ENCODE peak calls at places on chromosomes 1 and 21, in seven cellular contexts. One of them, this sample, is unnamed.

GRCh38 chr1:41361495-41362356 is 492 bp downstream of the FOXO6 start:
- DNase-seq in colonic mucosa: peak; percentile 34
- DNase-seq in K562: peak; percentile 69
- DNase-seq in endothelial cell of umbilical vein: peak; percentile 14
- DNase-seq in brain microvascular endothelial cell: no peak
- DNase-seq in heart right ventricle: no peak
- DNase-seq in B cell: no peak
- DNase-seq in this sample: no peak

GRCh38 chr1:72051538-72051937 is 230.8 kb downstream of the NEGR1 start:
- DNase-seq in endothelial cell of umbilical vein: peak; percentile 6
- DNase-seq in brain microvascular endothelial cell: no peak
- DNase-seq in heart right ventricle: no peak
- DNase-seq in K562: no peak
- DNase-seq in B cell: no peak
- DNase-seq in colonic mucosa: no peak
- DNase-seq in this sample: no peak

GRCh38 chr1:116514708-116515525 is 55.9 kb downstream of the CD58 start:
- DNase-seq in heart right ventricle: no peak
- DNase-seq in brain microvascular endothelial cell: no peak
- DNase-seq in colonic mucosa: no peak
- DNase-seq in endothelial cell of umbilical vein: no peak
- DNase-seq in B cell: peak; percentile 61
- DNase-seq in K562: no peak
- DNase-seq in this sample: no peak

GRCh38 chr1:2322593-2323295 is 68.6 kb downstream of the MORN1 start:
- DNase-seq in B cell: no peak
- DNase-seq in endothelial cell of umbilical vein: no peak
- DNase-seq in K562: no peak
- DNase-seq in brain microvascular endothelial cell: no peak
- DNase-seq in colonic mucosa: no peak
- DNase-seq in heart right ventricle: no peak
- DNase-seq in this sample: no peak

GRCh38 chr1:6345009-6345408 is 48.6 kb downstream of the ACOT7 start:
- DNase-seq in heart right ventricle: no peak
- DNase-seq in K562: no peak
- DNase-seq in B cell: no peak
- DNase-seq in colonic mucosa: no peak
- DNase-seq in brain microvascular endothelial cell: no peak
- DNase-seq in endothelial cell of umbilical vein: no peak
- DNase-seq in this sample: no peak

GRCh38 chr1:226821719-226822085 is 48.7 kb upstream of the PSEN2 start:
- DNase-seq in K562: no peak
- DNase-seq in brain microvascular endothelial cell: no peak
- DNase-seq in B cell: no peak
- DNase-seq in colonic mucosa: no peak
- DNase-seq in endothelial cell of umbilical vein: peak; percentile 59
- DNase-seq in heart right ventricle: no peak
- DNase-seq in this sample: no peak

GRCh38 chr1:93275634-93276295 is 69.9 kb upstream of the DR1 start:
- DNase-seq in heart right ventricle: no peak
- DNase-seq in brain microvascular endothelial cell: no peak
- DNase-seq in K562: no peak
- DNase-seq in endothelial cell of umbilical vein: no peak
- DNase-seq in colonic mucosa: no peak
- DNase-seq in B cell: no peak
- DNase-seq in this sample: no peak

GRCh38 chr1:21514245-21514644 is 5.0 kb downstream of the ALPL start:
- DNase-seq in heart right ventricle: no peak
- DNase-seq in colonic mucosa: no peak
- DNase-seq in brain microvascular endothelial cell: no peak
- DNase-seq in endothelial cell of umbilical vein: no peak
- DNase-seq in K562: no peak
- DNase-seq in B cell: peak; percentile 49
- DNase-seq in this sample: no peak

GRCh38 chr1:1597275-1597930 is 2.5 kb downstream of the FNDC10 start:
- DNase-seq in brain microvascular endothelial cell: no peak
- DNase-seq in K562: peak; percentile 91
- DNase-seq in B cell: no peak
- DNase-seq in endothelial cell of umbilical vein: no peak
- DNase-seq in heart right ventricle: no peak
- DNase-seq in colonic mucosa: no peak
- DNase-seq in this sample: no peak

GRCh38 chr1:115529216-115529897 is 112.4 kb upstream of the VANGL1 start:
- DNase-seq in endothelial cell of umbilical vein: no peak
- DNase-seq in brain microvascular endothelial cell: no peak
- DNase-seq in B cell: no peak
- DNase-seq in K562: no peak
- DNase-seq in heart right ventricle: no peak
- DNase-seq in colonic mucosa: no peak
- DNase-seq in this sample: no peak

GRCh38 chr1:25253911-25254310 is 6.7 kb upstream of the RSRP1 start:
- DNase-seq in colonic mucosa: no peak
- DNase-seq in brain microvascular endothelial cell: peak; percentile 31
- DNase-seq in endothelial cell of umbilical vein: no peak
- DNase-seq in B cell: no peak
- DNase-seq in heart right ventricle: no peak
- DNase-seq in K562: no peak
- DNase-seq in this sample: no peak

GRCh38 chr21:44403106-44404020 is 49.9 kb downstream of the TRPM2 start:
- DNase-seq in heart right ventricle: no peak
- DNase-seq in brain microvascular endothelial cell: no peak
- DNase-seq in K562: no peak
- DNase-seq in B cell: no peak
- DNase-seq in endothelial cell of umbilical vein: no peak
- DNase-seq in colonic mucosa: no peak
- DNase-seq in this sample: peak; percentile 54

GRCh38 chr1:2943686-2944260 is 77.5 kb upstream of the ACTRT2 start:
- DNase-seq in brain microvascular endothelial cell: no peak
- DNase-seq in K562: no peak
- DNase-seq in heart right ventricle: no peak
- DNase-seq in endothelial cell of umbilical vein: no peak
- DNase-seq in B cell: no peak
- DNase-seq in colonic mucosa: no peak
- DNase-seq in this sample: no peak

GRCh38 chr1:16905856-16906702 is 10.3 kb downstream of the RNU1-2 start:
- DNase-seq in K562: no peak
- DNase-seq in B cell: no peak
- DNase-seq in brain microvascular endothelial cell: peak; percentile 51
- DNase-seq in heart right ventricle: no peak
- DNase-seq in endothelial cell of umbilical vein: no peak
- DNase-seq in colonic mucosa: no peak
- DNase-seq in this sample: no peak

GRCh38 chr1:230243583-230244377 is 176.7 kb downstream of the GALNT2 start:
- DNase-seq in endothelial cell of umbilical vein: peak; percentile 15
- DNase-seq in heart right ventricle: no peak
- DNase-seq in colonic mucosa: no peak
- DNase-seq in B cell: no peak
- DNase-seq in brain microvascular endothelial cell: peak; percentile 52
- DNase-seq in K562: no peak
- DNase-seq in this sample: no peak

GRCh38 chr1:188782220-188782841 is 1695.3 kb downstream of the BRINP3 start:
- DNase-seq in brain microvascular endothelial cell: peak; percentile 1
- DNase-seq in heart right ventricle: no peak
- DNase-seq in K562: peak; percentile 15
- DNase-seq in B cell: no peak
- DNase-seq in endothelial cell of umbilical vein: peak; percentile 31
- DNase-seq in colonic mucosa: no peak
- DNase-seq in this sample: no peak

GRCh38 chr1:34013958-34014737 is 150.3 kb downstream of the HMGB4 start:
- DNase-seq in colonic mucosa: peak; percentile 22
- DNase-seq in B cell: no peak
- DNase-seq in heart right ventricle: peak; percentile 33
- DNase-seq in K562: peak; percentile 36
- DNase-seq in endothelial cell of umbilical vein: no peak
- DNase-seq in brain microvascular endothelial cell: no peak
- DNase-seq in this sample: peak; percentile 63

GRCh38 chr1:223390618-223391017 is 2.6 kb upstream of the CCDC185 start:
- DNase-seq in colonic mucosa: no peak
- DNase-seq in B cell: no peak
- DNase-seq in heart right ventricle: no peak
- DNase-seq in endothelial cell of umbilical vein: no peak
- DNase-seq in brain microvascular endothelial cell: no peak
- DNase-seq in K562: no peak
- DNase-seq in this sample: no peak

GRCh38 chr1:58782308-58783089 is 1.3 kb downstream of the JUN start:
- DNase-seq in K562: peak; percentile 23
- DNase-seq in B cell: peak; percentile 72
- DNase-seq in colonic mucosa: peak; percentile 61
- DNase-seq in heart right ventricle: peak; percentile 68
- DNase-seq in endothelial cell of umbilical vein: peak; percentile 43
- DNase-seq in brain microvascular endothelial cell: no peak
- DNase-seq in this sample: peak; percentile 74

GRCh38 chr1:233700338-233700737 is 86.4 kb downstream of the KCNK1 start:
- DNase-seq in brain microvascular endothelial cell: no peak
- DNase-seq in endothelial cell of umbilical vein: no peak
- DNase-seq in K562: no peak
- DNase-seq in colonic mucosa: no peak
- DNase-seq in heart right ventricle: no peak
- DNase-seq in B cell: no peak
- DNase-seq in this sample: no peak

GRCh38 chr1:153968400-153968799 is 698 bp downstream of the CREB3L4 start:
- DNase-seq in brain microvascular endothelial cell: no peak
- DNase-seq in B cell: no peak
- DNase-seq in K562: no peak
- DNase-seq in endothelial cell of umbilical vein: no peak
- DNase-seq in colonic mucosa: peak; percentile 42
- DNase-seq in heart right ventricle: no peak
- DNase-seq in this sample: no peak
- TF ChIP-seq CTCF in brain microvascular endothelial cell: no peak
- TF ChIP-seq CTCF in B cell: no peak
- TF ChIP-seq CTCF in K562: no peak
- TF ChIP-seq CTCF in endothelial cell of umbilical vein: no peak
- TF ChIP-seq CTCF in colonic mucosa: no peak
- TF ChIP-seq CTCF in heart right ventricle: no peak
- TF ChIP-seq CTCF in this sample: no peak

GRCh38 chr1:168380945-168381344 is 100.3 kb downstream of the TBX19 start:
- DNase-seq in heart right ventricle: no peak
- DNase-seq in K562: no peak
- DNase-seq in colonic mucosa: no peak
- DNase-seq in endothelial cell of umbilical vein: no peak
- DNase-seq in brain microvascular endothelial cell: no peak
- DNase-seq in B cell: no peak
- DNase-seq in this sample: no peak

GRCh38 chr1:168379110-168379860 is 98.6 kb downstream of the TBX19 start:
- DNase-seq in B cell: no peak
- DNase-seq in endothelial cell of umbilical vein: no peak
- DNase-seq in colonic mucosa: no peak
- DNase-seq in heart right ventricle: no peak
- DNase-seq in brain microvascular endothelial cell: no peak
- DNase-seq in K562: no peak
- DNase-seq in this sample: no peak

GRCh38 chr1:168386492-168386891 is 105.8 kb downstream of the TBX19 start:
- DNase-seq in B cell: no peak
- DNase-seq in endothelial cell of umbilical vein: no peak
- DNase-seq in heart right ventricle: no peak
- DNase-seq in brain microvascular endothelial cell: no peak
- DNase-seq in colonic mucosa: no peak
- DNase-seq in K562: peak; percentile 52
- DNase-seq in this sample: no peak

GRCh38 chr1:168386949-168387586 is 106.4 kb downstream of the TBX19 start:
- DNase-seq in brain microvascular endothelial cell: no peak
- DNase-seq in heart right ventricle: peak; percentile 28
- DNase-seq in endothelial cell of umbilical vein: no peak
- DNase-seq in B cell: no peak
- DNase-seq in K562: no peak
- DNase-seq in colonic mucosa: peak; percentile 54
- DNase-seq in this sample: peak; percentile 77

DNA sequence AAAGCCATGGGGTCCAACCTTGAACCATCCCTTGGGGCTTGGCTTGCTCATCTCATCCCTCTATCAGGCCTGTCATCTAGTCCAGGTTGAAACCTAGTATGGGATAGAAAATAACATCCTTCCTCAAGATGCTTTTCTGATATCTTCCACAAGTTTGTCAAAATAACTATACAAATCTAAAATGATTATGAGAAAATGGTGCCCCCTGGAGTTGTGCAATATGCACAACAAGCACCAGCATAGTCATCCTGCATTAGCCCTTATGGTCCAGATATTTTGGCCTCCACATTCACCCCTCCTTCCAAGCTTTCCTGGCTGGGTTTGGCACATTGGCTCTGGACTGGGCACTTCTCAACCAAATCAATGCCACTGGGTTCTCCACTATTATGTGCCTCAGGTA is 101.2 kb downstream of the TBX19 start:
- DNase-seq in K562: no peak
- DNase-seq in brain microvascular endothelial cell: no peak
- DNase-seq in endothelial cell of umbilical vein: no peak
- DNase-seq in colonic mucosa: no peak
- DNase-seq in B cell: no peak
- DNase-seq in heart right ventricle: no peak
- DNase-seq in this sample: no peak
- TF ChIP-seq CTCF in K562: no peak
- TF ChIP-seq CTCF in brain microvascular endothelial cell: no peak
- TF ChIP-seq CTCF in endothelial cell of umbilical vein: no peak
- TF ChIP-seq CTCF in colonic mucosa: no peak
- TF ChIP-seq CTCF in B cell: no peak
- TF ChIP-seq CTCF in heart right ventricle: no peak
- TF ChIP-seq CTCF in this sample: peak; percentile 42

GRCh38 chr1:167342846-167343245 is 122.2 kb downstream of the POU2F1 start:
- DNase-seq in heart right ventricle: no peak
- DNase-seq in B cell: no peak
- DNase-seq in endothelial cell of umbilical vein: no peak
- DNase-seq in brain microvascular endothelial cell: no peak
- DNase-seq in colonic mucosa: no peak
- DNase-seq in K562: no peak
- DNase-seq in this sample: no peak
- TF ChIP-seq CTCF in heart right ventricle: no peak
- TF ChIP-seq CTCF in B cell: peak; percentile 68
- TF ChIP-seq CTCF in endothelial cell of umbilical vein: no peak
- TF ChIP-seq CTCF in brain microvascular endothelial cell: peak; percentile 26
- TF ChIP-seq CTCF in colonic mucosa: no peak
- TF ChIP-seq CTCF in K562: no peak
- TF ChIP-seq CTCF in this sample: peak; percentile 29

DNA sequence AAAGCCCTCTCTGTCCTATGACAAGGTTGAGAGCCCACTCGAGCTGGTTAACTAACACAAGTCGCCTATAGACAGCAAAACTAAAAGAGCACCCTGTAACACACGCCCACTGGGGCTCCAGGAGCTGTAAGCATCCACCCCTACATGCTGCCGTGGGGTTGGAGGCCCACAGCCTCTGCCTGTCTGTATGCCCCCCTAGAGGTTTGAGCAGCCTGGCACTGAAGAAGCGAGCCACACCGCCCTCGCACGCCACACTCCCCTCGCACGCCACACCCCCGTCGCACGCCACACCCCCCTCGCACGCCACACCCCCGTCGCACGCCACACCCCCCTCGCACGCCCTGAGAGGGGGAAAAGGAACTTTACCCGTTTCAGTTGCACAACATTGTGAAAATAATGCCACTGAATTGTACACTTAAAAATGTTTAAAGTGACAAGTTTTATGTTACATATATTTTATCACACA is 13.2 kb upstream of the HMGCL start:
- DNase-seq in B cell: peak; percentile 85
- DNase-seq in heart right ventricle: peak; percentile 73
- DNase-seq in colonic mucosa: peak; percentile 81
- DNase-seq in brain microvascular endothelial cell: peak; percentile 11
- DNase-seq in endothelial cell of umbilical vein: peak; percentile 58
- DNase-seq in K562: peak; percentile 85
- DNase-seq in this sample: peak; percentile 73
- TF ChIP-seq CTCF in B cell: peak; percentile 3
- TF ChIP-seq CTCF in heart right ventricle: no peak
- TF ChIP-seq CTCF in colonic mucosa: no peak
- TF ChIP-seq CTCF in brain microvascular endothelial cell: no peak
- TF ChIP-seq CTCF in endothelial cell of umbilical vein: no peak
- TF ChIP-seq CTCF in K562: no peak
- TF ChIP-seq CTCF in this sample: no peak

GRCh38 chr1:221874285-221875003 is 132.6 kb upstream of the DUSP10 start:
- DNase-seq in B cell: no peak
- DNase-seq in colonic mucosa: no peak
- DNase-seq in heart right ventricle: no peak
- DNase-seq in brain microvascular endothelial cell: no peak
- DNase-seq in K562: no peak
- DNase-seq in endothelial cell of umbilical vein: no peak
- DNase-seq in this sample: no peak
- TF ChIP-seq CTCF in B cell: no peak
- TF ChIP-seq CTCF in colonic mucosa: no peak
- TF ChIP-seq CTCF in heart right ventricle: no peak
- TF ChIP-seq CTCF in brain microvascular endothelial cell: no peak
- TF ChIP-seq CTCF in K562: no peak
- TF ChIP-seq CTCF in endothelial cell of umbilical vein: no peak
- TF ChIP-seq CTCF in this sample: no peak

This sample was measured in type B pancreatic cell.